ENCODE peak calls at places on chromosomes 11 and 22, in five cellular contexts. U, B, V, I and Q are unnamed samples.
A peak's percentile ranks its signal among the peaks of the same experiment; 100 is the strongest.

GRCh38 chr11:86116386-86116726 is 47.5 kb upstream of the PICALM start:
- DNase-seq in U (no peak), B (no peak), V (no peak), I (no peak), Q (no peak)

GRCh38 chr22:44380716-44381500 is 68.2 kb upstream of the SHISAL1 start:
- DNase-seq in U (peak; percentile 38), B (no peak), V (no peak), I (no peak), Q (no peak)

GRCh38 chr11:132898021-132898420 is 634.3 kb downstream of the OPCML start:
- DNase-seq in U (no peak), B (no peak), V (no peak), I (no peak), Q (no peak)

GRCh38 chr11:73614591-73614990 is 16.7 kb upstream of the FAM168A start:
- DNase-seq in U (no peak), B (no peak), V (no peak), I (no peak), Q (no peak)

GRCh38 chr11:61706452-61707400 is 26.5 kb downstream of the DAGLA start:
- DNase-seq in U (no peak), B (no peak), V (no peak), I (no peak), Q (no peak)

GRCh38 chr11:69321877-69322350 is 28.0 kb downstream of the MYEOV start:
- DNase-seq in U (no peak), B (no peak), V (no peak), I (no peak), Q (no peak)

GRCh38 chr11:119167933-119168332 is 592 bp upstream of the NLRX1 start:
- DNase-seq in U (no peak), B (no peak), V (no peak), I (no peak), Q (no peak)

GRCh38 chr22:30664798-30665197 is 2.9 kb downstream of the DUSP18 start:
- DNase-seq in U (no peak), B (no peak), V (no peak), I (no peak), Q (no peak)

GRCh38 chr11:35518766-35519165 is 6.7 kb downstream of the PAMR1 start:
- DNase-seq in U (no peak), B (no peak), V (no peak), I (no peak), Q (no peak)

GRCh38 chr11:69637601-69637955 is 3.4 kb upstream of the CCND1 start:
- DNase-seq in U (no peak), B (no peak), V (no peak), I (no peak), Q (no peak)

GRCh38 chr11:1231396-1232327 is 8.8 kb downstream of the MUC5B start:
- DNase-seq in U (no peak), B (peak; percentile 9), V (no peak), I (no peak), Q (peak; percentile 6)

GRCh38 chr22:23110922-23111527 is 30.8 kb downstream of the RSPH14 start:
- DNase-seq in U (no peak), B (peak; percentile 68), V (no peak), I (no peak), Q (peak; percentile 41)

GRCh38 chr22:43600265-43600664 is 188.5 kb downstream of the MPPED1 start:
- DNase-seq in U (no peak), B (no peak), V (no peak), I (no peak), Q (no peak)

GRCh38 chr22:38706101-38706884 is 549 bp downstream of the GTPBP1 start:
- DNase-seq in U (peak; percentile 75), B (peak; percentile 43), V (peak; percentile 13), I (no peak), Q (peak; percentile 29)

GRCh38 chr22:35995772-35996171 is 32.9 kb downstream of the RBFOX2 start:
- DNase-seq in U (peak; percentile 86), B (peak; percentile 44), V (no peak), I (peak; percentile 93), Q (no peak)

GRCh38 chr11:44752727-44753126 is 26.0 kb downstream of the TSPAN18 start:
- DNase-seq in U (no peak), B (no peak), V (no peak), I (no peak), Q (no peak)

GRCh38 chr11:44758996-44759395 is 32.2 kb downstream of the TSPAN18 start:
- DNase-seq in U (no peak), B (no peak), V (no peak), I (peak; percentile 75), Q (no peak)

GRCh38 chr11:44753965-44754645 is 27.3 kb downstream of the TSPAN18 start:
- DNase-seq in U (no peak), B (no peak), V (no peak), I (no peak), Q (no peak)

GRCh38 chr11:44754876-44755552 is 28.3 kb downstream of the TSPAN18 start:
- DNase-seq in U (no peak), B (peak; percentile 63), V (no peak), I (no peak), Q (no peak)

DNA sequence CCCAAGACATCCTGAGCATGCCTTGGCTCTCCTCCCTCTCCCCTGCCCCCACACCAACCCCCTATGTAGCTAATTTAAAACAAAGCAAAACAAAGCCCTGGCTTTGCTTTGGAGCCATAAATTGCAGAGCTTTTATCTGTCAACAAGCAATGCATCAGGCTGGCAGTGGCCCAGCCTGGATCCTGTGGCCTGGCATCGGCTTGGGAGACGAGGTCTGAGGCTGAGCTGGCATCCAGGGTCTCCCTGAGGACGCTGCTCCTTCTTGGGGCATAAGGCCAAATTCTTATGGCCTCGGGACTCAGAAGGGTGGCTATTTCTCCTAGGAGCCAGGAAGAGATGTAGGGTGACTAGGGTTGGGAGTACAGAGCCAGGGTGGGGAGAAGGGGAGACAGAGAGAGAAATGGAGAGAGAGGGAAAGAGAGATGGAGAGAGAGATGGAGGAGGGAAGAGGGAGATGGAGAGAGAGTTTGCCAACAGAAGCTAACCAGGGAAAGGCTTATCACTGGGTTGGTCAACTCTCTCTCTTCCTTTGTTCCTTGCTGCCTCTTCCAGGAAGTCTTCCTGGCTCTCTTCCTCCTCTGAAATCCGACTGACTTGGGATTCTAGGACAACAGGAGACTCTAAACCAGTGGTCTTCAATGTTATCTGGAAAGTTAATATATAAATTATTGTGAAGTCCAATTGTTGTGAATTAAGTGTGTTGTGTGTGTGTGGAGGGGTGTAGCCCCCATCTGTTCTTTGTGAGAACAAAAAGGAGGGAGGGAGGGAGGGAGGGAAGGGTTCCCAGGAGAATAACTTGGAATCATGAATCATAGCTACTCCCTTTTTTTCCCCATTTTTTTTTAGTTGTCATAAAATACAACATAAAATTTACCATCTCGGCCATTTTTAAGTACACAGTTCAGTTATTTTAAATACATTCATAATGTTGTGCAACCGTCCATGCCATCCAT is 29.1 kb downstream of the TSPAN18 start:
- DNase-seq in U (no peak), B (peak; percentile 31), V (no peak), I (no peak), Q (no peak)
- TF ChIP-seq CTCF in U (no peak), B (no peak), V (no peak), I (no peak), Q (no peak)

GRCh38 chr11:59602432-59602831 is 13.1 kb downstream of the OSBP start:
- DNase-seq in U (no peak), B (no peak), V (no peak), I (no peak), Q (no peak)

GRCh38 chr11:59611570-59612565 is 3.7 kb downstream of the OSBP start:
- DNase-seq in U (no peak), B (no peak), V (no peak), I (no peak), Q (no peak)

GRCh38 chr11:59610289-59610688 is 5.3 kb downstream of the OSBP start:
- DNase-seq in U (no peak), B (no peak), V (no peak), I (no peak), Q (no peak)

DNA sequence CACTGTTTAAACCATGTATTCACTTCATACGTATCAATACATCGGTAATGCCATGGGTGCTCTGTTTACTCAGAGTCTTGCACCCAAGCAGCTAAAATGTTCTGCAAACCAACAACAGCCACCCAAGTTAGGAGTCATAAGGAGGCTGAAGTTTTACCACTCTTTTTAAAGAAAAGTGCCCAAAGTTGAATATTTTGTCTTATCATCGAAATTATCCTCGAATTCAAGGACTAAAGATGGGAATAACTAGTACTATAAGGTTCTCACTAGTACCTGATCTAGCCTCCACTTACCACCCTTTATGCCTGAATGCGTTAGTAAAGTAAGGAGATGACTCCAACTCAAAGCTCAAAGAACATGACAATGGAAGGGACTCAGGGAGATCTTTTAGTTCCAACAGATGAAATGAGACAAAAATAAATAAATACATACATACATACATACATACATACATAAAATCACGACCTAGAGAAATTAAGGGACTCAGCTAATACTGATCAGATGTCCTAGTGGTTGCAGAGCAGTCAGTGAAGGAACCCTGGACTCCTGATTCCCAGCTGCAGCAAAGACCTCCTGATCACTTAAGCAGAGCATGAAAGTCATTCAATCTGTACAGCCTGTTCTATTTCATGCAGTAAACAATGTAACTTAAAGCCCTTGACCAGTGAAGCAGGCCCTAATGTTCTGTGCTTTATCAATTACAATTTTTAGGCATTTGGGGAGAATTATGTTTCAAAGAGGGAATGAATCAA is 7.7 kb downstream of the OSBP start:
- DNase-seq in U (no peak), B (no peak), V (no peak), I (no peak), Q (no peak)
- H3K27me3 ChIP-seq in U (no peaks in the 10 kb centered on the region), B (no peaks in the 10 kb centered on the region), V (no peaks in the 10 kb centered on the region), I (no peaks in the 10 kb centered on the region), Q (no peaks in the 10 kb centered on the region)

GRCh38 chr22:37427128-37427710 is at the start of gene ELFN2:
- DNase-seq in U (peak; percentile 50), B (no peak), V (no peak), I (no peak), Q (no peak)

GRCh38 chr22:37428649-37429586 is 1.6 kb upstream of the ELFN2 start:
- DNase-seq in U (peak; percentile 48), B (peak; percentile 75), V (peak; percentile 49), I (no peak), Q (peak; percentile 76)

GRCh38 chr22:37425800-37426531 is 1.3 kb downstream of the ELFN2 start:
- DNase-seq in U (no peak), B (no peak), V (no peak), I (no peak), Q (no peak)

GRCh38 chr22:37426532-37427127 is 649 bp downstream of the ELFN2 start:
- DNase-seq in U (no peak), B (no peak), V (no peak), I (no peak), Q (no peak)

DNA sequence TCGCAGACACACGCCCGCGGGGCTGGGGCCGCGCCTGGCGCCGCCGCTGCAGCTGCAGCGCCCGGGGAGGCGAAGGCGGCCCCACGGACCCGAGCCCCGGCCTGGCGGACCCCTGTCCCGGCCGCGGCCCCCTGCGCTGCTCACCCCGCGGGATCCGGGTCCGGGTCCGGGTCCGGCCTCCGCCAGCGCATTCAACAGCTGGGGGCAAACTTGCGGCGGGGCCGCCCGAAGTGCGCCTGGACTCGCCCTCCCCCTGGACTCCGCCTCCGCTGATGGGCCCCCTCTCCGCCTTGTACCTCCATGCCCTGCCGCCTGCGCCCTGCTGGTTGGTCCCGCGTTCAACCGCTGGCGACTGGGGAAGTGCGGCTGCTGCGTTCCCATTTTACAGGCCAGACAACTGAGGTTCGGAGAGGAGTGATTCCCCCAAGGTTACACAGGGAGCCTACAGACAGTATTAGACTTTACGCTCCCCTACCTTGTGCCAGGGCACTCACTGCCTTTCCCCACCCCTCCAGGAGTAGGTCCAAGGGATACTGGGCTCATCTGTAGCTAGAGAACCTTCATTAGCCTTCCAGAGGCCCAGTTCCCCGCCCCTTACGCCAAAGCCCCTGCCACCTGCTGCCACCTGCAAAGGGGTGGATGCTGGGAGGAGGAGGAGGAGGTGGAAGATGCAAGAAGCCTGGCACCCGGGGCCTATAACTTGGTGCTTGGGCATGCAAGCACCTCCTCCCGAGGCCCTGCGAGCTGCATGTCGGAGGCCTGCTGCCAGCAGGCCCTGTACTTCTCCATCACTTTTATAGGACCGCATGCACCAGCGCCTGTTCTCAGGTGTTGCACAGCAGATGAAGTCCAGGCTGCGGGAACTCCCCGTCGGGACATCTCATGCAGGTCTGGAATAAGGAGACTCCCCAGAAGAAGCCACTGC is 694 bp upstream of the ELFN2 start:
- DNase-seq in U (no peak), B (no peak), V (no peak), I (no peak), Q (no peak)
- TF ChIP-seq CTCF in U (no peak), B (no peak), V (no peak), I (no peak), Q (no peak)

GRCh38 chr11:64580387-64580786 is 10.6 kb upstream of the SLC22A12 start:
- DNase-seq in U (peak; percentile 35), B (no peak), V (no peak), I (no peak), Q (no peak)
- H3K27me3 ChIP-seq in U (no peaks in the 10 kb centered on the region), B (no peaks in the 10 kb centered on the region), V (no peaks in the 10 kb centered on the region), I (no peaks in the 10 kb centered on the region), Q (no peaks in the 10 kb centered on the region)